ENCODE peak calls at places on chromosomes 5 and 9, in six cellular contexts. N is stomach, Y is psoas muscle, W is fibroblast of pulmonary artery, Z is Panc1, K is fibroblast of mammary gland. H is an unnamed sample.

GRCh38 chr5:2387224-2388004 is 364.1 kb downstream of the IRX2 start:
- DNase-seq in W (no peak), N (no peak), Y (no peak), K (no peak), Z (no peak), H (no peak)

GRCh38 chr9:37377688-37378612 is 44.5 kb upstream of the GRHPR start:
- DNase-seq in N (no peak), Z (no peak), W (no peak), Y (no peak), K (no peak), H (no peak)

GRCh38 chr9:2497666-2498400 is 123.8 kb upstream of the VLDLR start:
- DNase-seq in Z (no peak), K (no peak), W (no peak), Y (no peak), N (no peak), H (no peak)

GRCh38 chr9:97559111-97559514 is 57.6 kb downstream of the TMOD1 start:
- DNase-seq in Z (no peak), Y (no peak), N (no peak), K (no peak), W (no peak), H (no peak)

GRCh38 chr9:92656537-92656925 is 13.4 kb downstream of the IPPK start:
- DNase-seq in W (no peak), N (no peak), Y (no peak), K (no peak), Z (no peak), H (no peak)

GRCh38 chr9:83379045-83379444 is 159.2 kb downstream of the FRMD3 start:
- DNase-seq in Y (no peak), W (no peak), K (no peak), Z (no peak), N (no peak), H (no peak)

GRCh38 chr9:92911496-92912475 is 33.9 kb upstream of the ZNF484 start:
- DNase-seq in N (no peak), Y (no peak), W (no peak), K (no peak), Z (no peak), H (no peak)

GRCh38 chr9:70324963-70325362 is 66.2 kb downstream of the SMC5 start:
- DNase-seq in N (no peak), Z (no peak), Y (no peak), K (peak), W (peak), H (no peak)

GRCh38 chr9:134063088-134063875 is 4.5 kb downstream of the BRD3 start:
- DNase-seq in K (no peak), Z (no peak), N (peak), Y (no peak), W (no peak), H (no peak)

GRCh38 chr9:92245005-92245797 is 48.3 kb downstream of the IARS1 start:
- DNase-seq in W (peak), Y (no peak), N (no peak), K (peak), Z (no peak), H (no peak)

GRCh38 chr5:14871084-14871572 is 450 bp downstream of the ANKH start:
- DNase-seq in Z (no peak), N (no peak), K (no peak), W (no peak), Y (peak), H (no peak)

GRCh38 chr5:115639377-115639776 is 13.5 kb upstream of the TMED7 start:
- DNase-seq in Y (no peak), W (no peak), N (no peak), K (no peak), Z (no peak), H (no peak)

GRCh38 chr9:36772449-36773370 is 200.0 kb downstream of the MELK start:
- DNase-seq in K (peak), N (no peak), Y (no peak), W (peak), Z (no peak), H (no peak)

GRCh38 chr9:5976668-5977397 is 38.6 kb downstream of the RANBP6 start:
- DNase-seq in K (peak), Z (no peak), W (no peak), N (no peak), Y (no peak), H (no peak)

GRCh38 chr5:126450895-126451294 is 27.7 kb downstream of the GRAMD2B start:
- DNase-seq in K (no peak), N (no peak), Z (no peak), W (no peak), Y (no peak), H (no peak)

GRCh38 chr5:123875444-123876264 is 363.7 kb downstream of the CSNK1G3 start:
- DNase-seq in W (no peak), N (no peak), K (no peak), Z (no peak), Y (no peak), H (no peak)

GRCh38 chr9:114629563-114630090 is 18.5 kb downstream of the TMEM268 start:
- DNase-seq in Y (no peak), Z (no peak), K (peak), W (no peak), N (no peak), H (no peak)

GRCh38 chr9:8070779-8071444 is 271.3 kb upstream of the DMAC1 start:
- DNase-seq in Y (peak), K (no peak), Z (no peak), W (no peak), N (no peak), H (no peak)

GRCh38 chr9:115649991-115650472 is 503.6 kb upstream of the PAPPA start:
- DNase-seq in N (peak), Z (no peak), Y (peak), W (peak), K (peak), H (no peak)

GRCh38 chr9:96392263-96392662 is 8.8 kb upstream of the SLC35D2 start:
- DNase-seq in W (no peak), N (peak), Z (no peak), K (no peak), Y (no peak), H (no peak)

GRCh38 chr5:120985526-120985925 is 521.4 kb downstream of the PRR16 start:
- DNase-seq in N (no peak), Y (no peak), K (no peak), Z (no peak), W (no peak), H (no peak)

GRCh38 chr5:35456506-35456905 is 161.2 kb upstream of the SPEF2 start:
- DNase-seq in K (no peak), W (no peak), N (no peak), Y (no peak), Z (no peak), H (no peak)

GRCh38 chr5:78912085-78912771 is 72.9 kb downstream of the ARSB start:
- DNase-seq in K (peak), Y (no peak), W (peak), N (no peak), Z (no peak), H (no peak)

GRCh38 chr5:54446169-54446786 is 9.2 kb upstream of the HSPB3 start:
- DNase-seq in N (no peak), Y (no peak), K (no peak), W (no peak), Z (no peak), H (no peak)

GRCh38 chr9:135504262-135505229 is 4.1 kb downstream of the MRPS2 start:
- DNase-seq in Y (peak), Z (no peak), N (peak), W (peak), K (peak), H (no peak)
- TF ChIP-seq CTCF in Y (peak), Z (peak), N (peak), W (peak), K (peak), H (peak)

GRCh38 chr5:141641634-141642278 is 5.0 kb downstream of the RELL2 start:
- DNase-seq in N (no peak), K (peak), Y (no peak), W (peak), Z (no peak), H (no peak)
- TF ChIP-seq CTCF in N (no peak), K (peak), Y (no peak), W (peak), Z (peak), H (peak)

GRCh38 chr9:13033959-13034695 is 245.4 kb downstream of the MPDZ start:
- DNase-seq in Y (peak), N (peak), K (peak), Z (peak), W (peak), H (peak)
- TF ChIP-seq CTCF in Y (peak), N (peak), K (peak), Z (peak), W (peak), H (peak)

DNA sequence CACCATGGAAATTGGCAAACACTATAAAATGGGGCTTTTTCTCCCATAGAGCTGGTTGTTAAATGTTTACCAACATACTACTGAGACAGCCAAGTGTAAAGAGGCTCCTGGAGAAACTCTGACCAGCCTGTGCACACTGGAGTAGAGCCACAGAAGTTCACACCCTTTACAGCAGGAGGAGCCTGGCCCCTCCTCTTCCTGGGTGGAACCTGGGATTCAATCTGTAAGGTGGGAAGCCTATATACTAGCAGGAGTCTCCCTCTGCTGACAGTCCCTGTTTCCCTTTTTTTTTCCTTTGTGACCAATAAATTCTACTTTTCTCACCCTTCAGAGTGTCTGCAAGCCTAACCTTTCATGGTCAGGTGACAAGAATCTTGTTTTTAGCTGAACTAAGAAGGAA is 10.4 kb upstream of the SLC30A5 start:
- DNase-seq in K (no peak), W (peak), N (no peak), Y (no peak), Z (peak), H (no peak)
- TF ChIP-seq CTCF in K (no peak), W (no peak), N (peak), Y (no peak), Z (no peak), H (peak)

GRCh38 chr5:149322518-149322917 is 22.8 kb upstream of the GRPEL2 start:
- DNase-seq in K (no peak), Y (no peak), N (no peak), W (no peak), Z (no peak), H (no peak)
- TF ChIP-seq CTCF in K (no peak), Y (no peak), N (no peak), W (no peak), Z (no peak), H (no peak)

H was measured in osteocyte.